ENCODE peak calls at places on chromosomes 6 and 20, in seven cellular contexts. One of them, this sample, is unnamed.
A peak's percentile ranks its signal among the peaks of the same experiment; 100 is the strongest.

GRCh38 chr20:50892394-50892793 is 38.8 kb downstream of the ADNP start:
- DNase-seq in CD8-positive, alpha-beta T cell: no peak
- DNase-seq in uterus: no peak
- DNase-seq in T-cell: no peak
- DNase-seq in activated T-cell treated with anti-CD3 and anti-CD28 coated beads, Interleukin-2, amount 50 U/mL, for 72 hours: no peak
- DNase-seq in HT-29: no peak
- DNase-seq in esophagus squamous epithelium: no peak
- DNase-seq in this sample: no peak

GRCh38 chr6:75135447-75135846 is 70.4 kb downstream of the COL12A1 start:
- DNase-seq in activated T-cell treated with anti-CD3 and anti-CD28 coated beads, Interleukin-2, amount 50 U/mL, for 72 hours: no peak
- DNase-seq in esophagus squamous epithelium: no peak
- DNase-seq in T-cell: no peak
- DNase-seq in CD8-positive, alpha-beta T cell: no peak
- DNase-seq in uterus: no peak
- DNase-seq in HT-29: no peak
- DNase-seq in this sample: no peak

GRCh38 chr20:22796465-22797077 is 212.2 kb upstream of the FOXA2 start:
- DNase-seq in esophagus squamous epithelium: no peak
- DNase-seq in uterus: no peak
- DNase-seq in CD8-positive, alpha-beta T cell: no peak
- DNase-seq in activated T-cell treated with anti-CD3 and anti-CD28 coated beads, Interleukin-2, amount 50 U/mL, for 72 hours: no peak
- DNase-seq in T-cell: no peak
- DNase-seq in HT-29: no peak
- DNase-seq in this sample: no peak

GRCh38 chr6:26553739-26554668 is 15.8 kb downstream of the HMGN4 start:
- DNase-seq in uterus: peak; percentile 86
- DNase-seq in esophagus squamous epithelium: no peak
- DNase-seq in T-cell: peak; percentile 55
- DNase-seq in CD8-positive, alpha-beta T cell: peak; percentile 76
- DNase-seq in activated T-cell treated with anti-CD3 and anti-CD28 coated beads, Interleukin-2, amount 50 U/mL, for 72 hours: peak; percentile 85
- DNase-seq in HT-29: peak; percentile 93
- DNase-seq in this sample: peak; percentile 89

GRCh38 chr20:9093203-9093962 is 24.5 kb downstream of the PLCB4 start:
- DNase-seq in T-cell: no peak
- DNase-seq in uterus: no peak
- DNase-seq in CD8-positive, alpha-beta T cell: no peak
- DNase-seq in activated T-cell treated with anti-CD3 and anti-CD28 coated beads, Interleukin-2, amount 50 U/mL, for 72 hours: no peak
- DNase-seq in HT-29: no peak
- DNase-seq in esophagus squamous epithelium: no peak
- DNase-seq in this sample: no peak

GRCh38 chr6:139472341-139473038 is 98.0 kb upstream of the CITED2 start:
- DNase-seq in HT-29: no peak
- DNase-seq in T-cell: no peak
- DNase-seq in activated T-cell treated with anti-CD3 and anti-CD28 coated beads, Interleukin-2, amount 50 U/mL, for 72 hours: no peak
- DNase-seq in uterus: no peak
- DNase-seq in CD8-positive, alpha-beta T cell: no peak
- DNase-seq in esophagus squamous epithelium: no peak
- DNase-seq in this sample: no peak

GRCh38 chr20:48945840-48946514 is 24.5 kb downstream of the ARFGEF2 start:
- DNase-seq in CD8-positive, alpha-beta T cell: no peak
- DNase-seq in T-cell: no peak
- DNase-seq in esophagus squamous epithelium: no peak
- DNase-seq in activated T-cell treated with anti-CD3 and anti-CD28 coated beads, Interleukin-2, amount 50 U/mL, for 72 hours: no peak
- DNase-seq in uterus: no peak
- DNase-seq in HT-29: peak; percentile 100
- DNase-seq in this sample: peak; percentile 95

GRCh38 chr6:169099411-169100202 is 154.0 kb downstream of the THBS2 start:
- DNase-seq in CD8-positive, alpha-beta T cell: no peak
- DNase-seq in HT-29: peak; percentile 24
- DNase-seq in T-cell: no peak
- DNase-seq in activated T-cell treated with anti-CD3 and anti-CD28 coated beads, Interleukin-2, amount 50 U/mL, for 72 hours: no peak
- DNase-seq in esophagus squamous epithelium: no peak
- DNase-seq in uterus: no peak
- DNase-seq in this sample: no peak